ENCODE peak calls at places on chromosomes 5 and 9, in eight cellular contexts. B, W, U, Z, S, O, J and I are unnamed samples.

GRCh38 chr9:90607701-90608122 is 34.9 kb downstream of the DIRAS2 start:
- DNase-seq in O (no peak), J (no peak), B (no peak), S (no peak), Z (no peak), U (no peak), W (no peak), I (no peak)

GRCh38 chr5:28517691-28518090 is 1479.3 kb upstream of the CDH9 start:
- DNase-seq in B (no peak), S (peak), J (no peak), Z (peak), W (no peak), O (no peak), U (no peak), I (no peak)

GRCh38 chr9:116355153-116355827 is 201.7 kb downstream of the PAPPA start:
- DNase-seq in B (no peak), W (no peak), Z (no peak), J (no peak), O (peak), U (peak), S (no peak), I (no peak)

GRCh38 chr9:98990181-98990870 is 46.6 kb downstream of the COL15A1 start:
- DNase-seq in B (no peak), J (no peak), W (no peak), O (no peak), Z (no peak), U (no peak), S (no peak), I (no peak)

GRCh38 chr5:72353046-72353445 is 32.9 kb downstream of the PTCD2 start:
- DNase-seq in W (no peak), U (peak), O (peak), S (no peak), J (no peak), Z (peak), B (peak), I (no peak)

GRCh38 chr5:120769291-120769872 is 305.3 kb downstream of the PRR16 start:
- DNase-seq in W (no peak), O (no peak), Z (peak), U (no peak), J (no peak), S (no peak), B (peak), I (no peak)

GRCh38 chr9:83996126-83996525 is 15.5 kb downstream of the RMI1 start:
- DNase-seq in S (no peak), W (no peak), Z (no peak), J (no peak), B (no peak), U (no peak), O (no peak), I (no peak)

GRCh38 chr5:167844173-167844572 is 447.3 kb upstream of the WWC1 start:
- DNase-seq in B (no peak), O (no peak), S (no peak), Z (no peak), J (no peak), W (no peak), U (no peak), I (no peak)

GRCh38 chr9:90953200-90953599 is 151.6 kb downstream of the SYK start:
- DNase-seq in J (no peak), U (no peak), W (no peak), Z (no peak), O (no peak), S (no peak), B (no peak), I (no peak)

GRCh38 chr5:52441768-52442167 is 345.9 kb upstream of the ITGA1 start:
- DNase-seq in J (no peak), B (no peak), O (no peak), U (no peak), S (no peak), Z (no peak), W (no peak), I (no peak)

GRCh38 chr9:134624119-134624826 is 17.3 kb upstream of the COL5A1 start:
- DNase-seq in Z (no peak), B (no peak), U (no peak), S (no peak), O (peak), J (no peak), W (no peak), I (no peak)

GRCh38 chr5:10545084-10545483 is 18.8 kb upstream of the ANKRD33B start:
- DNase-seq in U (no peak), J (no peak), O (no peak), B (no peak), S (no peak), W (no peak), Z (no peak), I (no peak)

GRCh38 chr5:138140268-138140667 is 1.0 kb upstream of the NME5 start:
- DNase-seq in Z (no peak), U (no peak), O (no peak), W (no peak), S (no peak), J (no peak), B (no peak), I (no peak)

GRCh38 chr5:147377685-147378084 is 132.2 kb downstream of the DPYSL3 start:
- DNase-seq in O (no peak), Z (no peak), B (no peak), S (no peak), J (no peak), W (no peak), U (no peak), I (no peak)

GRCh38 chr9:117405950-117406705 is 8.7 kb downstream of the ASTN2 start:
- DNase-seq in Z (no peak), J (no peak), B (no peak), U (no peak), S (no peak), W (peak), O (no peak), I (no peak)

GRCh38 chr5:173567548-173567947 is 48.9 kb downstream of the BOD1 start:
- DNase-seq in S (no peak), W (no peak), B (peak), Z (peak), U (no peak), J (no peak), O (no peak), I (no peak)

GRCh38 chr9:136799854-136800657 is 3.9 kb downstream of the CCDC183 start:
- DNase-seq in Z (peak), J (peak), B (no peak), U (peak), S (peak), W (peak), O (peak), I (no peak)